ENCODE peak calls at places on chromosomes 2 and 18, in nine cellular contexts. G is T follicular helper cell; U is SK-MEL-5; M is AG20443; D is CD8-positive, alpha-beta memory T cell; N is KBM-7; V is SW480; J is T-helper 9 cell; F is stimulated activated CD8-positive, alpha-beta memory T cell treated with anti-CD3 and anti-CD28 coated beads, Interleukin-2, amount 100 ng/mL, for 1 hour. E is an unnamed sample.

GRCh38 chr2:181806039-181806392 is 85.5 kb upstream of the ITPRID2 start:
- DNase-seq in V (no peak), M (no peak), U (no peak), G (no peak), N (no peak), F (no peak), J (no peak), D (no peak), E (no peak)

GRCh38 chr2:88697361-88698026 is 6.0 kb downstream of the RPIA start:
- DNase-seq in V (no peak), U (no peak), G (no peak), J (no peak), N (no peak), F (no peak), M (no peak), D (no peak), E (no peak)

GRCh38 chr2:235416816-235417499 is 76.9 kb upstream of the AGAP1 start:
- DNase-seq in G (no peak), U (no peak), V (no peak), F (no peak), J (no peak), M (peak), D (no peak), N (no peak), E (no peak)

GRCh38 chr2:235573331-235574221 is 79.7 kb downstream of the AGAP1 start:
- DNase-seq in N (no peak), U (no peak), M (no peak), D (no peak), J (no peak), V (no peak), F (no peak), G (no peak), E (no peak)

GRCh38 chr2:1548910-1549673 is 135.8 kb downstream of the TPO start:
- DNase-seq in M (no peak), G (no peak), J (no peak), D (no peak), V (no peak), F (no peak), N (no peak), U (no peak), E (no peak)

GRCh38 chr2:26583381-26583911 is 57.7 kb downstream of the CIB4 start:
- DNase-seq in U (no peak), G (no peak), D (no peak), M (no peak), J (no peak), F (no peak), V (no peak), N (no peak), E (peak)

GRCh38 chr2:180983468-180984388 is 3.3 kb downstream of the UBE2E3 start:
- DNase-seq in U (peak), J (no peak), D (no peak), N (peak), V (peak), G (no peak), M (peak), F (peak), E (peak)

GRCh38 chr2:171531836-171532450 is 9.7 kb downstream of the CYBRD1 start:
- DNase-seq in G (no peak), N (no peak), J (no peak), V (no peak), D (no peak), F (no peak), M (no peak), U (no peak), E (no peak)

GRCh38 chr2:98914713-98915580 is 21.1 kb downstream of the CRACDL start:
- DNase-seq in M (no peak), F (no peak), N (no peak), G (no peak), J (no peak), D (no peak), U (no peak), V (no peak), E (no peak)

GRCh38 chr2:99159594-99159993 is 4.8 kb downstream of the LIPT1 start:
- DNase-seq in J (no peak), G (no peak), M (no peak), U (no peak), F (no peak), N (no peak), D (no peak), V (no peak), E (no peak)

GRCh38 chr18:57803119-57803969 is at the start of gene ATP8B1:
- DNase-seq in N (no peak), D (no peak), M (peak), J (no peak), F (no peak), G (no peak), V (peak), U (no peak), E (peak)

GRCh38 chr2:85873679-85874078 is 15.1 kb downstream of the ST3GAL5 start:
- DNase-seq in M (no peak), J (no peak), D (peak), N (no peak), F (no peak), V (no peak), U (no peak), G (no peak), E (no peak)

GRCh38 chr2:69625078-69625788 is 18.3 kb downstream of the AAK1 start:
- DNase-seq in G (no peak), N (no peak), U (peak), V (no peak), J (no peak), M (no peak), F (no peak), D (no peak), E (no peak)

GRCh38 chr2:218397502-218398436 is 1.9 kb upstream of the CTDSP1 start:
- DNase-seq in V (peak), D (peak), N (peak), J (peak), M (peak), G (no peak), U (no peak), F (no peak), E (peak)

GRCh38 chr2:61588566-61588965 is 50.4 kb upstream of the XPO1 start:
- DNase-seq in D (no peak), N (no peak), U (peak), G (no peak), V (no peak), F (no peak), J (no peak), M (no peak), E (no peak)

GRCh38 chr18:67363694-67364093 is 152.8 kb downstream of the DSEL start:
- DNase-seq in V (no peak), M (no peak), N (no peak), J (no peak), U (no peak), D (no peak), G (no peak), F (no peak), E (no peak)

GRCh38 chr2:242004902-242005230 is 135.3 kb downstream of the RTP5 start:
- DNase-seq in J (no peak), D (no peak), M (no peak), G (no peak), N (no peak), V (no peak), F (no peak), U (no peak), E (no peak)

GRCh38 chr2:74407682-74408081 is 13.7 kb downstream of the C2orf81 start:
- DNase-seq in V (no peak), D (no peak), N (no peak), G (no peak), J (no peak), U (no peak), F (no peak), M (no peak), E (no peak)

GRCh38 chr2:163191372-163191771 is 352.8 kb upstream of the KCNH7 start:
- DNase-seq in U (peak), G (no peak), D (no peak), M (peak), N (peak), V (peak), J (no peak), F (no peak), E (no peak)

GRCh38 chr2:74489906-74490305 is 7.0 kb downstream of the TTC31 start:
- DNase-seq in F (no peak), N (no peak), U (no peak), M (no peak), D (no peak), V (no peak), G (no peak), J (no peak), E (no peak)

GRCh38 chr2:106886916-106887758 is 1.2 kb upstream of the ST6GAL2 start:
- DNase-seq in F (no peak), G (no peak), N (no peak), U (no peak), V (no peak), J (no peak), M (peak), D (no peak), E (no peak)

GRCh38 chr2:149860276-149860921 is 272.8 kb upstream of the MMADHC start:
- DNase-seq in M (peak), N (peak), G (no peak), F (no peak), U (no peak), D (no peak), V (no peak), J (no peak), E (no peak)

GRCh38 chr2:238914648-238915015 is 66.7 kb downstream of the TWIST2 start:
- DNase-seq in F (no peak), V (peak), M (peak), D (no peak), U (no peak), N (no peak), G (no peak), J (no peak), E (peak)

GRCh38 chr2:113240150-113240914 is 38.4 kb downstream of the PAX8 start:
- DNase-seq in F (no peak), M (peak), J (no peak), D (no peak), G (no peak), N (no peak), U (no peak), V (peak), E (peak)

GRCh38 chr2:197152451-197153228 is 157.9 kb downstream of the ANKRD44 start:
- DNase-seq in F (no peak), V (no peak), U (no peak), J (no peak), G (no peak), M (peak), D (no peak), N (peak), E (peak)

GRCh38 chr18:24057804-24058203 is 43.2 kb downstream of the TTC39C start:
- DNase-seq in G (no peak), J (no peak), N (no peak), D (no peak), U (no peak), V (no peak), M (no peak), F (no peak), E (no peak)

GRCh38 chr2:96240341-96241038 is 25.3 kb downstream of the TMEM127 start:
- DNase-seq in F (no peak), M (peak), V (no peak), D (no peak), N (no peak), J (no peak), U (no peak), G (no peak), E (no peak)

GRCh38 chr18:59208602-59209001 is 11.4 kb upstream of the GRP start:
- DNase-seq in V (no peak), M (no peak), D (no peak), J (no peak), U (peak), F (no peak), G (no peak), N (no peak), E (no peak)

GRCh38 chr2:25957743-25958142 is 24.6 kb downstream of the KIF3C start:
- DNase-seq in V (no peak), U (no peak), M (no peak), F (no peak), N (no peak), D (no peak), J (no peak), G (no peak), E (no peak)

GRCh38 chr2:193518061-193518817 is 1323.5 kb upstream of the TMEFF2 start:
- DNase-seq in V (no peak), D (no peak), G (no peak), U (no peak), N (no peak), M (no peak), F (no peak), J (no peak), E (no peak)

GRCh38 chr2:85106489-85107180 is 26.6 kb upstream of the TCF7L1 start:
- DNase-seq in D (no peak), J (no peak), F (no peak), N (no peak), G (no peak), V (peak), M (no peak), U (no peak), E (no peak)

GRCh38 chr2:199261936-199262335 is 195.8 kb downstream of the SATB2 start:
- DNase-seq in U (no peak), F (no peak), D (no peak), N (no peak), V (no peak), J (no peak), M (no peak), G (no peak), E (no peak)

GRCh38 chr2:60336442-60337141 is 216.9 kb downstream of the BCL11A start:
- DNase-seq in F (no peak), M (no peak), U (no peak), N (no peak), G (no peak), V (no peak), J (no peak), D (no peak), E (no peak)

E was measured in Peyer's patch.